ENCODE peak calls at places on chromosomes 5 and 9, in six cellular contexts. R, G, S, H, N and M are unnamed samples.

GRCh38 chr9:134807726-134808125 is 72.9 kb upstream of the FCN2 start:
- DNase-seq in R (no peak), G (peak; percentile 70), S (peak; percentile 64), H (no peak), N (no peak), M (peak; percentile 28)

GRCh38 chr9:91113026-91113425 is 248.7 kb downstream of the AUH start:
- DNase-seq in R (no peak), G (no peak), S (no peak), H (no peak), N (no peak), M (no peak)

GRCh38 chr5:59766394-59766793 is 127.1 kb downstream of the PDE4D start:
- DNase-seq in R (no peak), G (no peak), S (no peak), H (no peak), N (no peak), M (no peak)

GRCh38 chr9:121198512-121199042 is 3.1 kb downstream of the RAB14 start:
- DNase-seq in R (no peak), G (no peak), S (no peak), H (no peak), N (no peak), M (no peak)

GRCh38 chr9:71270554-71270953 is 149.1 kb upstream of the TRPM3 start:
- DNase-seq in R (no peak), G (no peak), S (no peak), H (no peak), N (no peak), M (no peak)

GRCh38 chr9:3863114-3863528 is 337.3 kb upstream of the RFX3 start:
- DNase-seq in R (no peak), G (peak; percentile 86), S (peak; percentile 92), H (no peak), N (peak; percentile 1), M (peak; percentile 78)

GRCh38 chr9:16143947-16144890 is 591.4 kb downstream of the CCDC171 start:
- DNase-seq in R (no peak), G (no peak), S (no peak), H (no peak), N (no peak), M (no peak)

GRCh38 chr5:143723159-143723558 is 88.8 kb upstream of the HMHB1 start:
- DNase-seq in R (no peak), G (no peak), S (no peak), H (no peak), N (no peak), M (no peak)

GRCh38 chr9:34628656-34629491 is at the start of gene ARID3C:
- DNase-seq in R (no peak), G (peak; percentile 39), S (no peak), H (no peak), N (peak; percentile 38), M (no peak)

GRCh38 chr5:138726848-138727247 is 26.4 kb upstream of the CTNNA1 start:
- DNase-seq in R (no peak), G (no peak), S (no peak), H (no peak), N (no peak), M (no peak)

GRCh38 chr9:18368206-18368605 is 105.7 kb upstream of the ADAMTSL1 start:
- DNase-seq in R (no peak), G (no peak), S (peak; percentile 32), H (no peak), N (no peak), M (no peak)

GRCh38 chr9:124629600-124629999 is 122.4 kb upstream of the NR5A1 start:
- DNase-seq in R (no peak), G (peak; percentile 78), S (peak; percentile 76), H (no peak), N (no peak), M (peak; percentile 71)

GRCh38 chr5:53263151-53263550 is 153.6 kb upstream of the MOCS2 start:
- DNase-seq in R (no peak), G (no peak), S (no peak), H (no peak), N (no peak), M (no peak)

GRCh38 chr5:139461698-139462097 is 845 bp downstream of the ECSCR start:
- DNase-seq in R (no peak), G (peak; percentile 59), S (peak; percentile 79), H (no peak), N (no peak), M (peak; percentile 51)